ENCODE peak calls at places on chromosomes 4 and X, in six cellular contexts. One of them, this sample, is unnamed.

GRCh38 chrX:9853307-9853706 is 67.1 kb downstream of the SHROOM2 start:
- DNase-seq in T-helper 1 cell: no peak
- DNase-seq in NCI-H1105: no peak
- DNase-seq in AG09309: no peak
- DNase-seq in OCI-LY7: no peak
- DNase-seq in NCI-H1048: no peak
- DNase-seq in this sample: no peak

GRCh38 chr4:54784188-54784671 is 126.5 kb downstream of the KIT start:
- DNase-seq in NCI-H1105: no peak
- DNase-seq in T-helper 1 cell: no peak
- DNase-seq in AG09309: peak
- DNase-seq in OCI-LY7: no peak
- DNase-seq in NCI-H1048: no peak
- DNase-seq in this sample: no peak

GRCh38 chr4:101345596-101346311 is 1.6 kb downstream of the PPP3CA start:
- DNase-seq in NCI-H1105: no peak
- DNase-seq in NCI-H1048: no peak
- DNase-seq in T-helper 1 cell: peak
- DNase-seq in OCI-LY7: peak
- DNase-seq in AG09309: no peak
- DNase-seq in this sample: peak

GRCh38 chrX:677376-677775 is 46.8 kb downstream of the SHOX start:
- DNase-seq in T-helper 1 cell: no peak
- DNase-seq in OCI-LY7: no peak
- DNase-seq in NCI-H1048: no peak
- DNase-seq in NCI-H1105: no peak
- DNase-seq in AG09309: no peak
- DNase-seq in this sample: no peak

GRCh38 chr4:184898793-184899192 is 73.0 kb upstream of the ACSL1 start:
- DNase-seq in NCI-H1105: no peak
- DNase-seq in OCI-LY7: no peak
- DNase-seq in T-helper 1 cell: no peak
- DNase-seq in AG09309: no peak
- DNase-seq in NCI-H1048: no peak
- DNase-seq in this sample: no peak

GRCh38 chrX:104343408-104344129 is 88.8 kb upstream of the ESX1 start:
- DNase-seq in NCI-H1105: peak
- DNase-seq in AG09309: peak
- DNase-seq in T-helper 1 cell: peak
- DNase-seq in NCI-H1048: peak
- DNase-seq in OCI-LY7: peak
- DNase-seq in this sample: peak

GRCh38 chr4:74104145-74104544 is 5.2 kb upstream of the CXCL2 start:
- DNase-seq in OCI-LY7: no peak
- DNase-seq in NCI-H1105: no peak
- DNase-seq in AG09309: no peak
- DNase-seq in T-helper 1 cell: no peak
- DNase-seq in NCI-H1048: no peak
- DNase-seq in this sample: no peak

GRCh38 chr4:51894246-51894645 is 51.3 kb downstream of the DCUN1D4 start:
- DNase-seq in NCI-H1048: no peak
- DNase-seq in NCI-H1105: no peak
- DNase-seq in AG09309: no peak
- DNase-seq in OCI-LY7: no peak
- DNase-seq in T-helper 1 cell: no peak
- DNase-seq in this sample: no peak

GRCh38 chr4:54658321-54659093 is 750 bp downstream of the KIT start:
- DNase-seq in OCI-LY7: no peak
- DNase-seq in NCI-H1105: peak
- DNase-seq in AG09309: no peak
- DNase-seq in NCI-H1048: no peak
- DNase-seq in T-helper 1 cell: no peak
- DNase-seq in this sample: peak

GRCh38 chr4:121989715-121990114 is 37.9 kb upstream of the TRPC3 start:
- DNase-seq in T-helper 1 cell: no peak
- DNase-seq in OCI-LY7: no peak
- DNase-seq in NCI-H1048: no peak
- DNase-seq in AG09309: peak
- DNase-seq in NCI-H1105: no peak
- DNase-seq in this sample: no peak

GRCh38 chrX:17860811-17861495 is at the start of gene RAI2:
- DNase-seq in NCI-H1048: no peak
- DNase-seq in NCI-H1105: peak
- DNase-seq in OCI-LY7: no peak
- DNase-seq in T-helper 1 cell: peak
- DNase-seq in AG09309: no peak
- DNase-seq in this sample: no peak

GRCh38 chrX:49243166-49243565 is 7.9 kb downstream of the CCDC22 start:
- DNase-seq in AG09309: no peak
- DNase-seq in OCI-LY7: no peak
- DNase-seq in NCI-H1048: no peak
- DNase-seq in NCI-H1105: no peak
- DNase-seq in T-helper 1 cell: no peak
- DNase-seq in this sample: no peak

GRCh38 chrX:4240541-4241194 is 527.2 kb upstream of the PRKX start:
- DNase-seq in AG09309: no peak
- DNase-seq in NCI-H1048: no peak
- DNase-seq in T-helper 1 cell: no peak
- DNase-seq in OCI-LY7: peak
- DNase-seq in NCI-H1105: no peak
- DNase-seq in this sample: peak

GRCh38 chr4:9762823-9763475 is 18.5 kb upstream of the DRD5 start:
- DNase-seq in NCI-H1048: peak
- DNase-seq in AG09309: peak
- DNase-seq in NCI-H1105: peak
- DNase-seq in OCI-LY7: peak
- DNase-seq in T-helper 1 cell: peak
- DNase-seq in this sample: peak

GRCh38 chr4:76016383-76016782 is 6.9 kb downstream of the CXCL10 start:
- DNase-seq in OCI-LY7: no peak
- DNase-seq in NCI-H1105: no peak
- DNase-seq in T-helper 1 cell: no peak
- DNase-seq in AG09309: no peak
- DNase-seq in NCI-H1048: no peak
- DNase-seq in this sample: peak

GRCh38 chrX:44536198-44536597 is 6.5 kb downstream of the FUNDC1 start:
- DNase-seq in NCI-H1048: no peak
- DNase-seq in OCI-LY7: no peak
- DNase-seq in NCI-H1105: no peak
- DNase-seq in AG09309: no peak
- DNase-seq in T-helper 1 cell: no peak
- DNase-seq in this sample: no peak

GRCh38 chr4:109803924-109804571 is 2.2 kb upstream of the CFI start:
- DNase-seq in T-helper 1 cell: peak
- DNase-seq in NCI-H1048: peak
- DNase-seq in AG09309: peak
- DNase-seq in NCI-H1105: no peak
- DNase-seq in OCI-LY7: peak
- DNase-seq in this sample: peak

GRCh38 chrX:143002206-143002605 is 23.5 kb upstream of the SPANXN4 start:
- DNase-seq in T-helper 1 cell: no peak
- DNase-seq in NCI-H1105: no peak
- DNase-seq in AG09309: no peak
- DNase-seq in OCI-LY7: no peak
- DNase-seq in NCI-H1048: no peak
- DNase-seq in this sample: no peak

GRCh38 chr4:4559596-4559995 is 17.7 kb upstream of the STX18 start:
- DNase-seq in AG09309: no peak
- DNase-seq in T-helper 1 cell: no peak
- DNase-seq in NCI-H1048: no peak
- DNase-seq in NCI-H1105: no peak
- DNase-seq in OCI-LY7: no peak
- DNase-seq in this sample: no peak

GRCh38 chr4:147733614-147734344 is 1.9 kb downstream of the ARHGAP10 start:
- DNase-seq in OCI-LY7: no peak
- DNase-seq in NCI-H1048: no peak
- DNase-seq in AG09309: no peak
- DNase-seq in NCI-H1105: no peak
- DNase-seq in T-helper 1 cell: no peak
- DNase-seq in this sample: no peak

GRCh38 chr4:52059372-52059771 is 8.3 kb downstream of the SPATA18 start:
- DNase-seq in NCI-H1105: no peak
- DNase-seq in T-helper 1 cell: no peak
- DNase-seq in NCI-H1048: no peak
- DNase-seq in OCI-LY7: no peak
- DNase-seq in AG09309: peak
- DNase-seq in this sample: no peak

GRCh38 chr4:30821891-30822612 is 101.9 kb downstream of the PCDH7 start:
- DNase-seq in OCI-LY7: no peak
- DNase-seq in AG09309: no peak
- DNase-seq in NCI-H1048: no peak
- DNase-seq in T-helper 1 cell: no peak
- DNase-seq in NCI-H1105: no peak
- DNase-seq in this sample: no peak

GRCh38 chr4:38889143-38889542 is 21.5 kb downstream of the FAM114A1 start:
- DNase-seq in NCI-H1105: no peak
- DNase-seq in AG09309: peak
- DNase-seq in OCI-LY7: no peak
- DNase-seq in T-helper 1 cell: no peak
- DNase-seq in NCI-H1048: no peak
- DNase-seq in this sample: peak

GRCh38 chr4:148444296-148445070 is 2.3 kb upstream of the NR3C2 start:
- DNase-seq in NCI-H1105: no peak
- DNase-seq in AG09309: no peak
- DNase-seq in OCI-LY7: peak
- DNase-seq in T-helper 1 cell: peak
- DNase-seq in NCI-H1048: no peak
- DNase-seq in this sample: peak

GRCh38 chr4:4524364-4524763 is 17.5 kb downstream of the STX18 start:
- DNase-seq in NCI-H1105: no peak
- DNase-seq in T-helper 1 cell: peak
- DNase-seq in NCI-H1048: no peak
- DNase-seq in OCI-LY7: peak
- DNase-seq in AG09309: no peak
- DNase-seq in this sample: peak

GRCh38 chr4:110636677-110637407 is 14.0 kb upstream of the PITX2 start:
- DNase-seq in NCI-H1105: no peak
- DNase-seq in AG09309: peak
- DNase-seq in OCI-LY7: no peak
- DNase-seq in T-helper 1 cell: no peak
- DNase-seq in NCI-H1048: peak
- DNase-seq in this sample: no peak

GRCh38 chr4:115119804-115120352 is 6.5 kb upstream of the NDST4 start:
- DNase-seq in NCI-H1105: peak
- DNase-seq in AG09309: no peak
- DNase-seq in T-helper 1 cell: no peak
- DNase-seq in NCI-H1048: no peak
- DNase-seq in OCI-LY7: no peak
- DNase-seq in this sample: no peak

GRCh38 chr4:129526812-129527211 is 430.9 kb downstream of the C4orf33 start:
- DNase-seq in NCI-H1048: no peak
- DNase-seq in OCI-LY7: peak
- DNase-seq in AG09309: no peak
- DNase-seq in NCI-H1105: no peak
- DNase-seq in T-helper 1 cell: no peak
- DNase-seq in this sample: peak